ENCODE peak calls at places on chromosomes 5 and 9, in seven cellular contexts. D, Z, C, I, L, M and Y are unnamed samples.

GRCh38 chr9:98906273-98907040 is 37.2 kb upstream of the COL15A1 start:
- DNase-seq in D (no peak), Z (peak), C (peak), I (peak), L (peak), M (no peak), Y (peak)

GRCh38 chr5:139710370-139711066 is 62.4 kb downstream of the CXXC5 start:
- DNase-seq in D (no peak), Z (peak), C (peak), I (peak), L (peak), M (no peak), Y (peak)

GRCh38 chr9:111102793-111103474 is 64.7 kb upstream of the LPAR1 start:
- DNase-seq in D (no peak), Z (peak), C (no peak), I (no peak), L (peak), M (no peak), Y (no peak)

GRCh38 chr9:79976501-79977444 is 405.0 kb downstream of the TLE4 start:
- DNase-seq in D (no peak), Z (no peak), C (peak), I (no peak), L (no peak), M (no peak), Y (no peak)

GRCh38 chr5:169746147-169746694 is 109.1 kb downstream of the DOCK2 start:
- DNase-seq in D (no peak), Z (no peak), C (no peak), I (no peak), L (no peak), M (no peak), Y (no peak)

GRCh38 chr5:106154280-106154716 is 1516.4 kb downstream of the EFNA5 start:
- DNase-seq in D (no peak), Z (no peak), C (no peak), I (no peak), L (no peak), M (no peak), Y (no peak)

GRCh38 chr5:41097642-41098041 is 26.5 kb upstream of the MROH2B start:
- DNase-seq in D (no peak), Z (no peak), C (no peak), I (peak), L (no peak), M (no peak), Y (no peak)

GRCh38 chr5:67998709-67999251 is 216.8 kb upstream of the PIK3R1 start:
- DNase-seq in D (peak), Z (peak), C (peak), I (peak), L (peak), M (peak), Y (peak)

GRCh38 chr9:93656426-93657222 is 80.2 kb downstream of the PHF2 start:
- DNase-seq in D (peak), Z (no peak), C (no peak), I (no peak), L (no peak), M (no peak), Y (no peak)

GRCh38 chr5:40033411-40033810 is 608.6 kb upstream of the DAB2 start:
- DNase-seq in D (no peak), Z (no peak), C (no peak), I (no peak), L (no peak), M (no peak), Y (no peak)

GRCh38 chr5:31733365-31733764 is 94.4 kb downstream of the PDZD2 start:
- DNase-seq in D (no peak), Z (no peak), C (no peak), I (peak), L (no peak), M (no peak), Y (no peak)

GRCh38 chr5:120872292-120872691 is 408.2 kb downstream of the PRR16 start:
- DNase-seq in D (no peak), Z (peak), C (no peak), I (no peak), L (peak), M (no peak), Y (no peak)

GRCh38 chr5:135341021-135341666 is 57.9 kb downstream of the MACROH2A1 start:
- DNase-seq in D (no peak), Z (no peak), C (no peak), I (no peak), L (no peak), M (no peak), Y (no peak)

GRCh38 chr5:139669681-139670368 is 21.7 kb downstream of the CXXC5 start:
- DNase-seq in D (no peak), Z (no peak), C (no peak), I (peak), L (no peak), M (no peak), Y (no peak)

GRCh38 chr5:142102980-142103379 is 5.6 kb upstream of the NDFIP1 start:
- DNase-seq in D (no peak), Z (no peak), C (no peak), I (no peak), L (no peak), M (no peak), Y (no peak)

GRCh38 chr5:42583322-42583721 is 160.1 kb downstream of the GHR start:
- DNase-seq in D (no peak), Z (peak), C (no peak), I (peak), L (peak), M (peak), Y (peak)

GRCh38 chr9:70229579-70229978 is 29.2 kb upstream of the SMC5 start:
- DNase-seq in D (no peak), Z (peak), C (no peak), I (no peak), L (peak), M (no peak), Y (no peak)

GRCh38 chr5:124561451-124561850 is 185.0 kb downstream of the ZNF608 start:
- DNase-seq in D (no peak), Z (no peak), C (no peak), I (no peak), L (no peak), M (no peak), Y (no peak)

GRCh38 chr5:136374003-136374402 is 8.7 kb upstream of the TRPC7 start:
- DNase-seq in D (no peak), Z (peak), C (no peak), I (no peak), L (peak), M (no peak), Y (peak)

GRCh38 chr9:99677281-99677680 is 144.4 kb upstream of the NR4A3 start:
- DNase-seq in D (no peak), Z (no peak), C (no peak), I (no peak), L (peak), M (no peak), Y (peak)

GRCh38 chr5:133921899-133922468 is 46.4 kb downstream of the C5orf15 start:
- DNase-seq in D (no peak), Z (no peak), C (no peak), I (no peak), L (no peak), M (no peak), Y (no peak)

GRCh38 chr9:84851935-84852585 is 182.5 kb downstream of the NTRK2 start:
- DNase-seq in D (no peak), Z (peak), C (peak), I (peak), L (peak), M (peak), Y (peak)

GRCh38 chr9:114606597-114607207 is 4.4 kb upstream of the TMEM268 start:
- DNase-seq in D (no peak), Z (peak), C (peak), I (peak), L (peak), M (peak), Y (peak)

GRCh38 chr5:161299053-161299452 is 247.5 kb downstream of the GABRB2 start:
- DNase-seq in D (no peak), Z (no peak), C (no peak), I (no peak), L (no peak), M (no peak), Y (no peak)

GRCh38 chr9:129895376-129896268 is 60.4 kb downstream of the USP20 start:
- DNase-seq in D (no peak), Z (no peak), C (no peak), I (no peak), L (no peak), M (no peak), Y (no peak)

GRCh38 chr5:140630296-140630695 is 2.7 kb downstream of the CD14 start:
- DNase-seq in D (no peak), Z (no peak), C (no peak), I (no peak), L (peak), M (no peak), Y (peak)

GRCh38 chr5:132221781-132222648 is 5.6 kb downstream of the P4HA2 start:
- DNase-seq in D (peak), Z (peak), C (peak), I (peak), L (peak), M (peak), Y (no peak)

GRCh38 chr5:133942589-133943474 is 25.6 kb downstream of the C5orf15 start:
- DNase-seq in D (no peak), Z (no peak), C (no peak), I (no peak), L (no peak), M (no peak), Y (no peak)

GRCh38 chr9:119697996-119698395 is 328.8 kb upstream of the BRINP1 start:
- DNase-seq in D (no peak), Z (no peak), C (no peak), I (no peak), L (no peak), M (no peak), Y (no peak)

GRCh38 chr5:123367739-123368138 is 55.5 kb downstream of the CEP120 start:
- DNase-seq in D (no peak), Z (peak), C (no peak), I (no peak), L (peak), M (no peak), Y (no peak)

GRCh38 chr9:8259028-8259427 is 459.4 kb upstream of the DMAC1 start:
- DNase-seq in D (no peak), Z (no peak), C (no peak), I (no peak), L (no peak), M (no peak), Y (no peak)

DNA sequence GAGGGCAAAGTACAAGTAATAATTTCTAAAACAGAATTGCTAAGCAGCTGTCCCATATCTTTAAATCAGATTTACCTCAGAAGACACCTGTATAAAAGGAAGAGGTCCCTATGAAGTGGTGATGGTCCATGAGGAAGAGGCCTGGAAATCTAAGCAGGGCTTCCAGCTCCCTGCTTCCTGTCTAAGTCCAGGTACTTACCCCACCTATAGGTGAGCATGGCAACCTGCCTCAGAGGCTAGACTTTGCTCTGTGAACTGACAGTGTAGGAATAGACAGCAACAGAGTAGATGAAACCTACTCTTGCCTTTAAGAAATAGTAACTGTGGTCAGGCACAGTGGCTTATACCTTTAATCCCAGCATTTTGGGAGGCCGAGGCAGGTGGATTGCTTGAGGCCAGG is 55.8 kb upstream of the ARRDC3 start:
- DNase-seq in D (no peak), Z (no peak), C (no peak), I (no peak), L (no peak), M (no peak), Y (no peak)
- TF ChIP-seq CTCF in D (no peak), Z (no peak), C (no peak), I (no peak), L (no peak), M (no peak), Y (no peak)

GRCh38 chr5:1255081-1255561 is 29.9 kb downstream of the SLC6A18 start:
- DNase-seq in D (no peak), Z (no peak), C (no peak), I (no peak), L (no peak), M (no peak), Y (no peak)
- H3K4me3 ChIP-seq in D (no peak), Z (no peak), C (no peak), I (no peak), L (no peak), M (no peak), Y (no peak)

GRCh38 chr5:151283120-151283825 is 20.3 kb downstream of the SLC36A3 start:
- DNase-seq in D (no peak), Z (no peak), C (no peak), I (no peak), L (no peak), M (no peak), Y (no peak)

GRCh38 chr5:151286246-151286645 is 17.3 kb downstream of the SLC36A3 start:
- DNase-seq in D (no peak), Z (no peak), C (no peak), I (no peak), L (no peak), M (no peak), Y (no peak)

GRCh38 chr5:151285683-151286082 is 17.9 kb downstream of the SLC36A3 start:
- DNase-seq in D (no peak), Z (no peak), C (no peak), I (no peak), L (no peak), M (no peak), Y (no peak)

GRCh38 chr5:151281001-151281639 is 22.4 kb downstream of the SLC36A3 start:
- DNase-seq in D (no peak), Z (no peak), C (no peak), I (no peak), L (no peak), M (no peak), Y (no peak)

DNA sequence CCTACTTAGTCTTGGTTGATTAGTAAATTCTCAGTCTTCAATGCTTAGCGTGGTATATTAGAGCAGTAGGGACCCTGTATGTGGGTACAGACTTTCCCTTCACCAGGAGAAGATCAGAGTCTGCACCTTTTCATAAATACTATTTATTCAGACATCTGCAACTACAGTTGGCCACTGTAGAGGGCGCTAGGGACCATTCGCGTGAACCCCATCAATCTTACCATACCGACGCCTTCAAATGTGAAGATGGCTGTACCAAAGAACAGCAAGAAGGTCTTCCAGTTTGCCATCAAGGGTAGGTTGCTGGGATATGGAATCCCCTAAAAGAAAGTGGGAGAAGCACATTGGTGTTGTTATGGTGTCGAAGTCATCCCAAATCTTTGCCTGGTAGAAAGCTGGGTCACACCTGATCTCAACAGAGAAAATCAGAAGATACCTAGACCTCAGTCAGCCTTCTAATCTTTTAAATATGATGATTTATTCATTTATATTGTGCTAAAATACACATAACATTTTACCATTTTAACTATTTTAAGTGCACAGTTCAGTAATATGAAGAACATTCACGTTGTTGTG is 19.1 kb downstream of the SLC36A3 start:
- DNase-seq in D (no peak), Z (no peak), C (no peak), I (no peak), L (no peak), M (no peak), Y (no peak)
- TF ChIP-seq CTCF in D (no peak), Z (no peak), C (peak), I (no peak), L (no peak), M (no peak), Y (peak)

DNA sequence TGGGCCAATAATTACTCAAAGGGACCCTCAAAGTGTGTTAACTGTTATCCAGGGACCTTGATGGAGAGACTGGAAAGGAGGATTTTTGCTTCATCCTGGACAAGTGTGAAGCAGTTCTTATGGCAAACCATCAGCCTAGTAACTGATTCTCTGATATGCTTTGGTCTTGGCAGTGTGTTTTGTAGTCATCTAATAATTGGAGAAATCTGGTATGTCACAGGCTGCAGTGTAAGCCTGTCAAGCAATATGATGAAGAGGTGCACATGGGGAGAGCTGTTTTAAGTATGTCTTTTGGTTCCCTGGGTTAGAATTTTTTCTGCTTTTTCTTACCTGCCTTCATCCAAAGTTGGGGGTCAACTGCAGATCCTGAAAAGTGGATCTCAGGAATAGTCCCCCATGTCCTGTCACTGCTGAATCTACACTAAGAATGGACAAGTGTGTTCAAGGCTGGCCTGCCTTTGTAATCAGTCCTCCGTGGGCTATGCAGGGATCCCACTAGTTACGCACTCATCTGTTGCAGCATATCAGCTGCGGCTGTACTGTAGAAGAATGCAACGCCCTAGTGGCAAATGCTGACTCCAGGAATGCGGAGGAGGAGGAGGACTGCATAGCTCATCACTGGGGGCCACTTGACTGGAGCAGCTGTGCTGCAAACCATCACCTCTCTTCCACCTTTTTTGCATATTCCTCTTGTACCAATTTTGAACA is 1.9 kb downstream of the SPTAN1 start:
- DNase-seq in D (no peak), Z (peak), C (peak), I (peak), L (peak), M (peak), Y (peak)
- H3K4me3 ChIP-seq in D (peak), Z (peak), C (peak), I (peak), L (peak), M (peak), Y (peak)

GRCh38 chr5:61409568-61409967 is 77.5 kb downstream of the ZSWIM6 start:
- DNase-seq in D (no peak), Z (peak), C (no peak), I (no peak), L (peak), M (no peak), Y (peak)
- TF ChIP-seq CTCF in D (no peak), Z (no peak), C (no peak), I (no peak), L (no peak), M (no peak), Y (no peak)